ENCODE peak calls at places on chromosome 17, in eight cellular contexts. W, Y, V, C, K, L, A and B are unnamed samples.

GRCh38 chr17:74199306-74200092 is 4.0 kb upstream of the RPL38 start:
- DNase-seq in W (peak), Y (no peak), V (peak), C (peak), K (peak), L (peak), A (peak), B (peak)

GRCh38 chr17:82737981-82738877 is 2.8 kb downstream of the FN3K start:
- DNase-seq in W (peak), Y (no peak), V (no peak), C (peak), K (no peak), L (no peak), A (no peak), B (no peak)

GRCh38 chr17:61488878-61489718 is 36.9 kb downstream of the TBX4 start:
- DNase-seq in W (no peak), Y (no peak), V (no peak), C (peak), K (no peak), L (peak), A (no peak), B (no peak)

GRCh38 chr17:2841606-2842005 is 45.4 kb downstream of the RAP1GAP2 start:
- DNase-seq in W (peak), Y (no peak), V (no peak), C (no peak), K (no peak), L (no peak), A (no peak), B (no peak)

GRCh38 chr17:1034652-1035210 is 37.8 kb downstream of the TIMM22 start:
- DNase-seq in W (no peak), Y (no peak), V (no peak), C (no peak), K (peak), L (no peak), A (no peak), B (no peak)

GRCh38 chr17:50331085-50331791 is 14.7 kb upstream of the XYLT2 start:
- DNase-seq in W (peak), Y (no peak), V (no peak), C (no peak), K (no peak), L (no peak), A (peak), B (no peak)

GRCh38 chr17:35621768-35622167 is 34.6 kb downstream of the AP2B1 start:
- DNase-seq in W (no peak), Y (no peak), V (no peak), C (no peak), K (no peak), L (no peak), A (no peak), B (no peak)

GRCh38 chr17:74361613-74362391 is at the start of gene BTBD17:
- DNase-seq in W (no peak), Y (no peak), V (peak), C (peak), K (peak), L (peak), A (peak), B (peak)

GRCh38 chr17:75629157-75629556 is 4.1 kb upstream of the SMIM5 start:
- DNase-seq in W (no peak), Y (no peak), V (no peak), C (no peak), K (no peak), L (no peak), A (no peak), B (no peak)

GRCh38 chr17:37067555-37068111 is 118.9 kb downstream of the AATF start:
- DNase-seq in W (peak), Y (peak), V (no peak), C (peak), K (no peak), L (peak), A (peak), B (no peak)

GRCh38 chr17:17363638-17364337 is 60.6 kb downstream of the NT5M start:
- DNase-seq in W (no peak), Y (no peak), V (no peak), C (peak), K (no peak), L (no peak), A (no peak), B (no peak)

GRCh38 chr17:1039511-1040215 is 42.7 kb downstream of the TIMM22 start:
- DNase-seq in W (peak), Y (no peak), V (no peak), C (no peak), K (no peak), L (peak), A (peak), B (peak)

GRCh38 chr17:17128476-17129075 is 77.6 kb downstream of the PLD6 start:
- DNase-seq in W (no peak), Y (no peak), V (no peak), C (no peak), K (no peak), L (no peak), A (no peak), B (no peak)

GRCh38 chr17:61504697-61505096 is 52.5 kb downstream of the TBX4 start:
- DNase-seq in W (peak), Y (peak), V (no peak), C (no peak), K (no peak), L (no peak), A (peak), B (no peak)

GRCh38 chr17:27293359-27293897 is 486 bp upstream of the WSB1 start:
- DNase-seq in W (no peak), Y (no peak), V (peak), C (no peak), K (no peak), L (peak), A (no peak), B (no peak)

GRCh38 chr17:62681061-62681938 is 53.8 kb downstream of the MRC2 start:
- DNase-seq in W (no peak), Y (no peak), V (no peak), C (no peak), K (no peak), L (no peak), A (no peak), B (no peak)

GRCh38 chr17:63495471-63495870 is 18.6 kb downstream of the ACE start:
- DNase-seq in W (no peak), Y (no peak), V (no peak), C (no peak), K (no peak), L (no peak), A (no peak), B (no peak)

GRCh38 chr17:4676777-4677176 is 27.2 kb downstream of the PELP1 start:
- DNase-seq in W (no peak), Y (no peak), V (no peak), C (no peak), K (no peak), L (no peak), A (no peak), B (no peak)

GRCh38 chr17:18070861-18071340 is 16.8 kb upstream of the DRG2 start:
- DNase-seq in W (peak), Y (no peak), V (no peak), C (no peak), K (peak), L (no peak), A (peak), B (no peak)

GRCh38 chr17:79150799-79151198 is 76.2 kb downstream of the ENGASE start:
- DNase-seq in W (no peak), Y (no peak), V (no peak), C (no peak), K (no peak), L (no peak), A (no peak), B (no peak)

GRCh38 chr17:29733151-29733550 is 110.4 kb upstream of the CORO6 start:
- DNase-seq in W (peak), Y (no peak), V (no peak), C (no peak), K (no peak), L (no peak), A (peak), B (no peak)

GRCh38 chr17:63834431-63835166 is 7.1 kb upstream of the FTSJ3 start:
- DNase-seq in W (peak), Y (peak), V (peak), C (peak), K (peak), L (no peak), A (peak), B (peak)

GRCh38 chr17:17710355-17710727 is 29.1 kb downstream of the RAI1 start:
- DNase-seq in W (no peak), Y (no peak), V (no peak), C (no peak), K (no peak), L (no peak), A (no peak), B (no peak)

GRCh38 chr17:82937411-82938371 is 97.9 kb upstream of the ZNF750 start:
- DNase-seq in W (no peak), Y (no peak), V (no peak), C (no peak), K (no peak), L (no peak), A (no peak), B (no peak)

GRCh38 chr17:59890720-59891119 is 2.0 kb downstream of the TUBD1 start:
- DNase-seq in W (peak), Y (no peak), V (no peak), C (peak), K (no peak), L (no peak), A (peak), B (no peak)

GRCh38 chr17:59888145-59888750 is 4.5 kb downstream of the TUBD1 start:
- DNase-seq in W (no peak), Y (no peak), V (no peak), C (no peak), K (no peak), L (no peak), A (no peak), B (no peak)

GRCh38 chr17:59884861-59885260 is 7.9 kb downstream of the TUBD1 start:
- DNase-seq in W (no peak), Y (no peak), V (no peak), C (no peak), K (no peak), L (no peak), A (no peak), B (no peak)
- TF ChIP-seq CTCF in W (no peak), Y (no peak), V (no peak), C (no peak), K (no peak), L (no peak), A (no peak), B (no peak)

DNA sequence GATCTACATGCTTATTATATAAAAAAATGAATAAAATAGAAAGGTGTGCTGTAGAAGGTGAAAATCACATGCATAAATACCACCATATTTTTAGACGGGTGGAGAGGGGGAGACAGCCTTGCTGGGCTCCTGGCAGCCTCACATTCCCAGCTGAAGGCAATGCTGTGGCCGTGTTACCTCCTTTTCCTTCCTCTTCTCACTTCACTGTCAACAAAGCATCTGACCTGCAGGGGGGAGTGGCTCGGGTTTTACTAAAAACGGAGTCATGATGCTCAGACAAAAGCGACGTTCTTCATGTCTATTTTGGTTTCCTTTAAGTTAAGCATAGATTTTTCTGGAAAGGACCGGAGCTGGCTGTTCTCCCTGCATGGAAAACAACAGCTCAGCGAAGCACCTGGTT is 5.6 kb upstream of the RPTOR start:
- DNase-seq in W (no peak), Y (no peak), V (no peak), C (no peak), K (peak), L (no peak), A (no peak), B (no peak)
- TF ChIP-seq CTCF in W (no peak), Y (no peak), V (no peak), C (no peak), K (no peak), L (no peak), A (peak), B (no peak)

GRCh38 chr17:7586673-7587419 is 3.0 kb downstream of the SOX15 start:
- DNase-seq in W (no peak), Y (no peak), V (no peak), C (peak), K (peak), L (peak), A (no peak), B (no peak)
- TF ChIP-seq CTCF in W (peak), Y (no peak), V (no peak), C (peak), K (peak), L (no peak), A (peak), B (peak)

GRCh38 chr17:8120520-8121443 is 2.5 kb upstream of the ALOXE3 start:
- DNase-seq in W (peak), Y (no peak), V (peak), C (peak), K (peak), L (peak), A (peak), B (peak)

GRCh38 chr17:8119575-8120519 is 1.5 kb upstream of the ALOXE3 start:
- DNase-seq in W (peak), Y (peak), V (peak), C (peak), K (peak), L (peak), A (peak), B (peak)

GRCh38 chr17:8122391-8122922 is 1.4 kb downstream of the HES7 start:
- DNase-seq in W (peak), Y (no peak), V (no peak), C (peak), K (peak), L (peak), A (peak), B (peak)

GRCh38 chr17:8122923-8123694 is 797 bp downstream of the HES7 start:
- DNase-seq in W (no peak), Y (no peak), V (no peak), C (peak), K (peak), L (peak), A (no peak), B (peak)

GRCh38 chr17:8121531-8122390 is 2.1 kb downstream of the HES7 start:
- DNase-seq in W (peak), Y (no peak), V (peak), C (peak), K (peak), L (peak), A (peak), B (peak)
- TF ChIP-seq CTCF in W (no peak), Y (peak), V (peak), C (peak), K (peak), L (peak), A (peak), B (peak)

GRCh38 chr17:77498875-77499698 is 358.3 kb downstream of the SEC14L1 start:
- DNase-seq in W (no peak), Y (no peak), V (no peak), C (peak), K (no peak), L (no peak), A (no peak), B (no peak)

GRCh38 chr17:77501751-77502625 is 361.2 kb downstream of the SEC14L1 start:
- DNase-seq in W (no peak), Y (no peak), V (peak), C (peak), K (no peak), L (no peak), A (no peak), B (no peak)

GRCh38 chr17:77502626-77503292 is 362.0 kb downstream of the SEC14L1 start:
- DNase-seq in W (no peak), Y (no peak), V (peak), C (peak), K (no peak), L (no peak), A (no peak), B (no peak)

GRCh38 chr17:77499699-77500435 is 359.1 kb downstream of the SEC14L1 start:
- DNase-seq in W (no peak), Y (no peak), V (peak), C (peak), K (no peak), L (no peak), A (no peak), B (no peak)

GRCh38 chr17:77501101-77501566 is 360.4 kb downstream of the SEC14L1 start:
- DNase-seq in W (peak), Y (no peak), V (peak), C (peak), K (no peak), L (no peak), A (peak), B (no peak)
- TF ChIP-seq CTCF in W (peak), Y (peak), V (peak), C (peak), K (no peak), L (peak), A (peak), B (peak)

GRCh38 chr17:41521574-41522261 is 3.0 kb upstream of the KRT15 start:
- DNase-seq in W (peak), Y (no peak), V (no peak), C (peak), K (peak), L (peak), A (peak), B (no peak)
- TF ChIP-seq CTCF in W (no peak), Y (no peak), V (no peak), C (no peak), K (no peak), L (no peak), A (peak), B (no peak)